ENCODE peak calls at places on chromosome 13, in eight cellular contexts. P is psoas muscle, E is T-helper 2 cell, L is iPS DF 19.7, Z is iris pigment epithelial cell, S is anterior cingulate cortex, Y is activated T-cell treated with anti-CD3 and anti-CD28 coated beads for 1 hour, V is amniotic epithelial cell. U is an unnamed sample.

GRCh38 chr13:111099292-111099691 is 15.8 kb upstream of the ARHGEF7 start:
- DNase-seq in P (no peak), E (no peak), L (no peak), Z (no peak), S (no peak), Y (no peak), V (no peak), U (no peak)

GRCh38 chr13:21104199-21105019 is 43.0 kb upstream of the LATS2 start:
- DNase-seq in P (no peak), E (no peak), L (no peak), Z (no peak), S (no peak), Y (no peak), V (no peak), U (no peak)

GRCh38 chr13:112771877-112772538 is 82.2 kb downstream of the ATP11A start:
- DNase-seq in P (no peak), E (no peak), L (no peak), Z (no peak), S (no peak), Y (no peak), V (no peak), U (no peak)

GRCh38 chr13:21478881-21479808 is 20.0 kb upstream of the ZDHHC20 start:
- DNase-seq in P (no peak), E (peak), L (no peak), Z (peak), S (no peak), Y (no peak), V (peak), U (peak)

GRCh38 chr13:20487927-20488326 is 37.7 kb downstream of the CRYL1 start:
- DNase-seq in P (no peak), E (no peak), L (no peak), Z (no peak), S (no peak), Y (no peak), V (no peak), U (no peak)

GRCh38 chr13:112097770-112098169 is 30.8 kb downstream of the SOX1 start:
- DNase-seq in P (no peak), E (no peak), L (no peak), Z (no peak), S (no peak), Y (no peak), V (no peak), U (no peak)

GRCh38 chr13:100833427-100833826 is 158.8 kb upstream of the TMTC4 start:
- DNase-seq in P (no peak), E (no peak), L (no peak), Z (no peak), S (no peak), Y (no peak), V (no peak), U (no peak)

GRCh38 chr13:102814025-102814607 is 15.2 kb downstream of the BIVM start:
- DNase-seq in P (no peak), E (no peak), L (no peak), Z (no peak), S (no peak), Y (no peak), V (no peak), U (no peak)

GRCh38 chr13:20501139-20501538 is 24.5 kb downstream of the CRYL1 start:
- DNase-seq in P (no peak), E (no peak), L (no peak), Z (no peak), S (no peak), Y (no peak), V (no peak), U (no peak)

GRCh38 chr13:42211704-42212103 is 60.2 kb upstream of the AKAP11 start:
- DNase-seq in P (no peak), E (no peak), L (no peak), Z (peak), S (no peak), Y (no peak), V (peak), U (no peak)

GRCh38 chr13:100983111-100983510 is 308.5 kb upstream of the TMTC4 start:
- DNase-seq in P (no peak), E (no peak), L (no peak), Z (no peak), S (no peak), Y (no peak), V (no peak), U (no peak)

GRCh38 chr13:92461831-92462230 is 764.8 kb upstream of the GPC6 start:
- DNase-seq in P (no peak), E (no peak), L (no peak), Z (no peak), S (no peak), Y (no peak), V (no peak), U (no peak)

GRCh38 chr13:93420887-93421286 is 194.3 kb downstream of the GPC6 start:
- DNase-seq in P (no peak), E (no peak), L (no peak), Z (no peak), S (no peak), Y (no peak), V (no peak), U (no peak)

GRCh38 chr13:32211788-32212187 is 103.4 kb downstream of the ZAR1L start:
- DNase-seq in P (no peak), E (no peak), L (no peak), Z (peak), S (no peak), Y (no peak), V (peak), U (no peak)

GRCh38 chr13:111130111-111130508 is 15.0 kb downstream of the ARHGEF7 start:
- DNase-seq in P (no peak), E (no peak), L (no peak), Z (no peak), S (no peak), Y (no peak), V (no peak), U (no peak)

GRCh38 chr13:101065314-101065713 is 351.0 kb downstream of the NALCN start:
- DNase-seq in P (no peak), E (no peak), L (no peak), Z (no peak), S (no peak), Y (no peak), V (no peak), U (no peak)

GRCh38 chr13:40764587-40765403 is 6.2 kb downstream of the MRPS31 start:
- DNase-seq in P (no peak), E (peak), L (no peak), Z (peak), S (peak), Y (no peak), V (peak), U (no peak)

GRCh38 chr13:100589178-100589725 is 663 bp upstream of the GGACT start:
- DNase-seq in P (no peak), E (no peak), L (no peak), Z (no peak), S (no peak), Y (no peak), V (no peak), U (no peak)

GRCh38 chr13:31167490-31167889 is 5.8 kb upstream of the HSPH1 start:
- DNase-seq in P (no peak), E (peak), L (no peak), Z (no peak), S (no peak), Y (no peak), V (no peak), U (no peak)

GRCh38 chr13:52670726-52671125 is 18.1 kb downstream of the SUGT1 start:
- DNase-seq in P (no peak), E (no peak), L (no peak), Z (no peak), S (no peak), Y (no peak), V (no peak), U (no peak)

GRCh38 chr13:59326717-59327116 is 837.0 kb downstream of the DIAPH3 start:
- DNase-seq in P (no peak), E (no peak), L (no peak), Z (no peak), S (no peak), Y (no peak), V (no peak), U (no peak)

GRCh38 chr13:42740753-42741152 is 40.6 kb upstream of the FAM216B start:
- DNase-seq in P (peak), E (no peak), L (no peak), Z (peak), S (peak), Y (no peak), V (peak), U (no peak)

GRCh38 chr13:39888865-39889810 is 233.7 kb downstream of the COG6 start:
- DNase-seq in P (no peak), E (no peak), L (no peak), Z (peak), S (no peak), Y (no peak), V (no peak), U (no peak)

U was measured in neural crest cell.